ENCODE peak calls at places on chromosomes 3 and 15, in four cellular contexts. E is K562, T is SK-N-SH, K is HepG2. Q is an unnamed sample.

GRCh38 chr3:150227839-150228238 is 180.3 kb upstream of the TSC22D2 start:
- DNase-seq in T (peak), E (peak), K (peak), Q (peak)

GRCh38 chr3:40996827-40997710 is 202.2 kb upstream of the CTNNB1 start:
- DNase-seq in K (no peak), E (peak), T (peak), Q (no peak)

GRCh38 chr3:46677096-46677702 is 16.3 kb downstream of the ALS2CL start:
- DNase-seq in K (no peak), T (no peak), E (no peak), Q (no peak)

GRCh38 chr15:28094732-28095521 is 4.2 kb downstream of the OCA2 start:
- DNase-seq in T (peak), E (no peak), K (no peak), Q (no peak)

GRCh38 chr3:126394179-126394976 is at the start of gene CFAP100:
- DNase-seq in E (no peak), K (no peak), T (no peak), Q (no peak)

GRCh38 chr15:48680841-48681240 is 35.3 kb upstream of the FBN1 start:
- DNase-seq in T (no peak), K (no peak), E (no peak), Q (no peak)

GRCh38 chr3:139202226-139202958 is 141.4 kb upstream of the MRPS22 start:
- DNase-seq in K (peak), E (peak), T (peak), Q (peak)

GRCh38 chr15:73283341-73283962 is 85.3 kb downstream of the HCN4 start:
- DNase-seq in E (no peak), T (no peak), K (no peak), Q (no peak)

GRCh38 chr3:133663569-133664313 is 2.0 kb upstream of the TOPBP1 start:
- DNase-seq in T (peak), K (peak), E (peak), Q (peak)

GRCh38 chr3:43960448-43960840 is 269.7 kb downstream of the ABHD5 start:
- DNase-seq in E (no peak), K (no peak), T (no peak), Q (no peak)

GRCh38 chr15:59616390-59616789 is 4.8 kb downstream of the GCNT3 start:
- DNase-seq in K (peak), E (no peak), T (no peak), Q (no peak)

GRCh38 chr3:64107154-64107553 is 83.9 kb upstream of the PSMD6 start:
- DNase-seq in E (no peak), T (no peak), K (no peak), Q (no peak)

GRCh38 chr3:58422756-58423324 is 10.8 kb downstream of the PDHB start:
- DNase-seq in E (no peak), K (peak), T (no peak), Q (no peak)

GRCh38 chr3:115113367-115113766 is 33.7 kb downstream of the ZBTB20 start:
- DNase-seq in T (no peak), E (no peak), K (no peak), Q (no peak)

GRCh38 chr15:38190501-38190900 is 62.1 kb upstream of the SPRED1 start:
- DNase-seq in K (no peak), T (no peak), E (no peak), Q (no peak)

GRCh38 chr15:71049706-71050422 is 65.4 kb upstream of the THSD4 start:
- DNase-seq in K (no peak), E (no peak), T (no peak), Q (no peak)

GRCh38 chr15:93929375-93930094 is 301.8 kb upstream of the MCTP2 start:
- DNase-seq in T (no peak), E (no peak), K (no peak), Q (no peak)

GRCh38 chr15:62637498-62637897 is 405.0 kb upstream of the TPM1 start:
- DNase-seq in K (no peak), E (no peak), T (peak), Q (no peak)

GRCh38 chr3:17841190-17841828 is 98.9 kb upstream of the TBC1D5 start:
- DNase-seq in K (peak), T (peak), E (peak), Q (peak)

GRCh38 chr15:85603160-85603559 is 191.6 kb downstream of the KLHL25 start:
- DNase-seq in E (no peak), K (no peak), T (no peak), Q (no peak)

GRCh38 chr3:61009025-61009424 is 242.2 kb downstream of the FHIT start:
- DNase-seq in T (no peak), E (no peak), K (no peak), Q (no peak)

GRCh38 chr3:14415501-14415900 is 13.1 kb downstream of the SLC6A6 start:
- DNase-seq in K (no peak), E (no peak), T (no peak), Q (no peak)

GRCh38 chr3:15602146-15602536 is 596 bp downstream of the BTD start:
- DNase-seq in K (no peak), T (peak), E (peak), Q (no peak)

GRCh38 chr3:120021523-120021922 is 72.7 kb downstream of the GSK3B start:
- DNase-seq in T (no peak), E (no peak), K (no peak), Q (no peak)
- TF ChIP-seq ELF1 in T (no peak), E (no peak), K (no peak), Q (no peak)

GRCh38 chr3:186219211-186219638 is 110.3 kb upstream of the ETV5 start:
- DNase-seq in E (no peak), T (no peak), K (no peak), Q (no peak)
- TF ChIP-seq ELF1 in E (no peak), T (no peak), K (no peak), Q (no peak)

DNA sequence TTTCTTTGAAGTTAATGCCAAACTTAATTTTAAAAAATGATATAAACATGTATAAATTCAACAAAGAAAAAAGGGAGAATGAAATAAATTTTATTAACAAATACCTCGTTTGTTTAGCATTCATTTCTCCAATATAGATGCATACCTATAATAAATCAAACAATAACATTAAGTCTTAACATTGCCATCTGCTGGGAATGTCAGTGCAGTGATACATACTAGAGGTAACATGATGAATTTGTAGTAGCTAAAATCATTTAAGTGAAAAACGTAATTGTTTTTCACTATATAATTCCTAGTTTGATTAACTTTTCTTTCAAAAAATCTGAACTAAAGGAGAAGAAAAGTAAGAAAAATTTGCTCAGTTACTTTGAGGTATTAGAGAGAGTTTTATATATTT is 340.2 kb upstream of the CBLB start:
- DNase-seq in K (no peak), E (no peak), T (no peak), Q (no peak)
- TF ChIP-seq ELF1 in K (no peak), E (no peak), T (no peak), Q (no peak)

GRCh38 chr3:177934001-177934891 is 602.0 kb upstream of the KCNMB2 start:
- DNase-seq in K (peak), T (no peak), E (no peak), Q (no peak)

GRCh38 chr3:177932750-177933660 is 603.2 kb upstream of the KCNMB2 start:
- DNase-seq in E (no peak), K (no peak), T (no peak), Q (no peak)

GRCh38 chr3:177932346-177932745 is 603.9 kb upstream of the KCNMB2 start:
- DNase-seq in T (no peak), E (no peak), K (no peak), Q (no peak)

GRCh38 chr3:177931346-177931745 is 604.9 kb upstream of the KCNMB2 start:
- DNase-seq in E (no peak), K (no peak), T (no peak), Q (no peak)

DNA sequence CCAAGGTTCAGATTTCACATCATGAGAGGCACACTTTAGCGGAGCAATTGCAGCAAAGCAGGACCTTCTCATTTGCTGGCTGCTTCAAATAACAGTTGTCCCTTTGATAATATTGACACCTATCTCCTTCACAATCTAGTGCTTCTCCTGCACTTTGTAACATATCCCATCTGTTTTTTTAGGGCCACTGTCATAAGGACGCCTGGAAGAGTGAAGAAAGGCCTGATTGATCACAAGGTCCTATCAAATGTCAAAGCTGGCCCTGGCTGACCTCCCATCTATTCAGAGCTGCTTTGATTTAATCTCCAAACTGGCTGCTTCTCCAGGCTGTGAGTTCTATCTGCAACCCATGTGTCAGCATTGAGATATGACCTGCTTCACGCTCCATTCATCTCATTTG is 601.2 kb upstream of the KCNMB2 start:
- DNase-seq in K (peak), E (no peak), T (peak), Q (no peak)
- TF ChIP-seq ELF1 in K (no peak), E (no peak), T (no peak), Q (no peak)

DNA sequence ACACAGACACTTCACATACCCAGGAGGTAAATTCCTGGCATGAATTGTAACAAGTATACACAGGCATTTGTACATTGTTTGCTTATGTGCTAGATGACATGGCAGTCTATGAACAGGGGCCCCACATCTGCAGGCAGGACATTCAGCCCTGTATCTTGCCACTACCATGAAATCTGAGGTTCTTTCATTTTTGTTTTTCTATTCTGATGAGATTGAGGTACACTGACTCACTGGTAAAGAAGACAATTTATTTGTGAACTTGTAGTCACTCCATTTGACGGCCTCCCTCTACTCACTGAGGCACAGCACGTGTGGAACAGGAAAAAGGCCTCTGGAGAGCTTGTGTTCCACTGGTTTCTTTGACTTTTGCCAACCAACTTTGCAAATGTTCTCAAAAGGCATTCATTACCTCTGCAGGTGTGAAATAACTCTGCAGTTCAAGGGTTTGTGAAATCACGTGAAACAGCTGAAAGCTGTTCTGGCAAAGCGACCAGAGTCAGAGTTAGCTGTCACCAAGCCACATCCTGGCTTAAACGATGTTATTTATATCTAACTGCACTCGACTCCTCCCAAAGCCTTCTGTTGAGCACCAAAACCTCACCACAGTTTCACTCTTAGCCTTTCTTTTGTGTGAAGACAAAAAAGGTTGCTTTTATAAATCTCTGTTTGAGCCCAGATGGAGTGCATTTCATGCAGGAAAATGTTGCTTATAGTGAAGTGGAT is 401.4 kb upstream of the CFAP20DC start:
- DNase-seq in T (no peak), K (no peak), E (no peak), Q (no peak)
- TF ChIP-seq ELF1 in T (no peak), K (no peak), E (no peak), Q (no peak)

DNA sequence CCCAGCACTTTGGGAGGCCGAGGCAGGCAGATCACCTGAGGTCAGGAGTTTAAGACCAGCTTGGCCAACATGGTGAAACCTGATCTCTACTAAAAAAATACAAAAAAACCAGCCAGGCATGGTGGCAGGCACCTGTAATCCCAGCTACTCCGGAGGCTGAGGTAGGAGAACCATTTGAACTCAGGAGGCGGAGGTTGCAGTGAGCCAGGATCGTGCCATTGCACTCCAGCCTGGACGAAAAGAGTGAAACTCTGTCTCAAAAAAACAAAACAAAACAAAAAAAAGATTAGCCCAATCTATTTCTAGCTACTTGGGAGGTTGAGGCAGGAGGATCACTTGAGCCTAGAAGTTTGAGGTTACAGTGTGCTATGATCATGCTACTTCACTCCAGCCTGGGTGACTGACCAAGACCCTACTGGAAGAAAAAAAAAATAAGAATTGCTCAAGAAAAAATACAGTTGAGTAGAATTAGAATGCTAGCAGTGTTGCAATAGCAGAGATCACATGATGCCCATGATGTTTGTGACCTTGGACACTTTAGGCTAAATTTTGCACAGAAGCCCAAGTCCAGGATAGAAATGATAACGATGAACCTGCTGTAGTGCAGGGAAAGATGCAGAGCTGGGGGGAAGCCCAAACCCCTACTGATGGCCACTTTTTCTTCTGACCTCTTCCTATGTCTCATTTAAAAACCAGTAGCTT is 162.2 kb downstream of the LPP start:
- DNase-seq in E (no peak), K (peak), T (no peak), Q (no peak)
- TF ChIP-seq ELF1 in E (no peak), K (no peak), T (no peak), Q (no peak)

GRCh38 chr3:89419647-89420141 is 312.3 kb downstream of the EPHA3 start:
- DNase-seq in K (no peak), T (no peak), E (no peak), Q (no peak)
- TF ChIP-seq ELF1 in K (no peak), T (no peak), E (no peak), Q (no peak)

DNA sequence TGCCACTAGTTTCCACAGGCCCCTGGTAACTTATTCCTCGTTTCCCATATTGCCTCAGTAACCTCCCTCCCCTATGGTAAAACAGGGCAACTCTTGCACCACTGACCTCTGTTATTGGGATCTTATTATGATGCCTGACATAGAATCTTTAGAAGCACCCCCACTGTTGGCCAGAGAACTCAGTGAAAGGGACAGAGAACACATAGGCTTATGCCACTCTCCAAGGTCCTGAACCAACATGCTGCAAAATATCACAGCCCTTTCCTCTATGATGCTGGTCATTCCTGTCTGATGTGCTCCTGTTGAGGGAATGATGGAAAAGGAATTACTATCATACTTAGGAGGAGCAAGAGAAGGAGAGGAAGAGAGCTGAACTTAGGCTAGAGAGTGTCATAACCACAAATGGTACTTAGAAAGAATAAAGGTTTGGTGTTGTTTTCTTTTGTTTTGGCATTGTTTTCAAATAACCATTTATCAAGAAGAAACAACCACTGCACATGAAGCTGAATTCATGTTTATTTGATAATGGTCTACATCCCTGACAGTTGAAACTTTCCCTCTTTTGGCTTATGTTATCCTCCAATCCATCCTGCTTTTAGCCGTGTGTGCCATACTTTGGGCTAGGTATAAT is 330.2 kb downstream of the EPHB1 start:
- DNase-seq in T (no peak), E (peak), K (peak), Q (no peak)
- TF ChIP-seq ELF1 in T (no peak), E (no peak), K (no peak), Q (no peak)

DNA sequence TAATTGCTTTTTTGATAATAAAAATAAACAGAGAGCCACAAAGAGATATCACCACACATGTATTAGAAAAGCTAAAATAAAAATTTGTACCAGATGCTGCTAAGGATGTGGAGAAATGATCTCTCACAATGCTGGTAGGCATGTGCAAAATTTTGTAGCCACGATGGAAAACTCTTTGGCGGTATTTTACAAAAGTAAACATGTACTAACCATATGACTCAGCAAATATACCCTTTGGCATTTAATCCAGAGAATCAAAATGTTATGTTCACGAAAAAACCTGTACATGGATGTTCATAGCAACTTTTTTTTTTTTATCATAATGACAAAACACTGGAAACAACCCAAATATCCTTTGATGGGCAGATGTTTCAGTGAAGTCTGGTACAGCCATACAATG is 261.2 kb downstream of the LPP start:
- DNase-seq in K (no peak), T (no peak), E (no peak), Q (no peak)
- TF ChIP-seq ELF1 in K (no peak), T (no peak), E (no peak), Q (no peak)